ENCODE peak calls at places on chromosomes 4 and X, in nine cellular contexts. R is GM23338, F is IMR-90, X is MCF 10A, U is stromal cell of bone marrow, V is cerebellar cortex, H is midbrain, N is T-helper 17 cell, I is A172. M is an unnamed sample.

GRCh38 chr4:15684498-15684897 is 2.9 kb downstream of the FAM200B start:
- DNase-seq in R (peak), F (no peak), X (no peak), U (no peak), V (no peak), H (no peak), N (no peak), I (no peak), M (no peak)

GRCh38 chrX:82813671-82814078 is 694.4 kb upstream of the POU3F4 start:
- DNase-seq in R (no peak), F (peak), X (peak), U (no peak), V (no peak), H (no peak), N (no peak), I (peak), M (peak)

GRCh38 chr4:147596377-147596776 is 20.8 kb upstream of the TMEM184C start:
- DNase-seq in R (no peak), F (peak), X (peak), U (no peak), V (no peak), H (no peak), N (no peak), I (no peak), M (no peak)

GRCh38 chrX:53080628-53081580 is 1.3 kb upstream of the TSPYL2 start:
- DNase-seq in R (peak), F (peak), X (no peak), U (no peak), V (peak), H (no peak), N (no peak), I (no peak), M (no peak)

GRCh38 chrX:98141466-98141865 is 1257.8 kb downstream of the RPA4 start:
- DNase-seq in R (peak), F (no peak), X (no peak), U (no peak), V (no peak), H (no peak), N (no peak), I (no peak), M (no peak)

GRCh38 chr4:77600521-77601451 is 4.8 kb upstream of the CXCL13 start:
- DNase-seq in R (peak), F (peak), X (peak), U (no peak), V (peak), H (no peak), N (no peak), I (peak), M (no peak)

GRCh38 chr4:82450966-82451755 is 20.8 kb downstream of the ENOPH1 start:
- DNase-seq in R (no peak), F (no peak), X (no peak), U (no peak), V (no peak), H (no peak), N (no peak), I (no peak), M (no peak)

GRCh38 chrX:264634-265455 is 16.3 kb upstream of the PLCXD1 start:
- DNase-seq in R (no peak), F (no peak), X (peak), U (no peak), V (no peak), H (no peak), N (no peak), I (no peak), M (no peak)

GRCh38 chr4:119131160-119131559 is 4.5 kb upstream of the MYOZ2 start:
- DNase-seq in R (no peak), F (no peak), X (no peak), U (no peak), V (no peak), H (no peak), N (no peak), I (no peak), M (no peak)

GRCh38 chrX:9785252-9785943 is 831 bp upstream of the SHROOM2 start:
- DNase-seq in R (peak), F (no peak), X (no peak), U (no peak), V (no peak), H (no peak), N (no peak), I (no peak), M (no peak)